ENCODE peak calls at places on chromosomes 11 and 22, in ten cellular contexts. F is cardiac muscle cell; G is adrenal gland; S is A549; Y is CD8-positive, alpha-beta memory T cell; B is lung; V is heart left ventricle; M is Peyer's patch; J is kidney; Q is iPS DF 6.9. E is an unnamed sample. For H3K9me3 and H3K4me1, the result is how much of the 10 kb centered on the place peaks cover.

GRCh38 chr11:2406878-2407410 is 6.4 kb downstream of the TSSC4 start:
- DNase-seq in F (no peak), G (no peak), S (no peak), Y (no peak), B (no peak), V (no peak), M (no peak), J (no peak), Q (no peak), E (no peak)

GRCh38 chr11:1402776-1403620 is 13.3 kb downstream of the BRSK2 start:
- DNase-seq in F (no peak), G (no peak), S (no peak), Y (no peak), B (no peak), V (peak), M (no peak), J (peak), Q (no peak), E (no peak)

GRCh38 chr22:20062043-20062765 is 17.8 kb upstream of the DGCR8 start:
- DNase-seq in F (no peak), G (no peak), S (no peak), Y (no peak), B (no peak), V (no peak), M (no peak), J (no peak), Q (no peak), E (no peak)

GRCh38 chr11:659532-660085 is 22.5 kb downstream of the DRD4 start:
- DNase-seq in F (no peak), G (no peak), S (no peak), Y (no peak), B (no peak), V (no peak), M (no peak), J (no peak), Q (no peak), E (no peak)

GRCh38 chr11:23364076-23364475 is 503.8 kb upstream of the CCDC179 start:
- DNase-seq in F (no peak), G (no peak), S (no peak), Y (no peak), B (no peak), V (no peak), M (no peak), J (no peak), Q (no peak), E (no peak)

GRCh38 chr11:94568200-94568599 is 1.0 kb downstream of the PIWIL4 start:
- DNase-seq in F (no peak), G (no peak), S (no peak), Y (no peak), B (no peak), V (no peak), M (no peak), J (no peak), Q (no peak), E (no peak)

GRCh38 chr11:62830904-62831519 is 839 bp downstream of the STX5 start:
- DNase-seq in F (no peak), G (no peak), S (no peak), Y (no peak), B (peak), V (no peak), M (peak), J (peak), Q (no peak), E (no peak)

GRCh38 chr22:25970348-25970995 is 198.8 kb upstream of the SEZ6L start:
- DNase-seq in F (no peak), G (peak), S (no peak), Y (no peak), B (no peak), V (no peak), M (no peak), J (no peak), Q (no peak), E (no peak)

DNA sequence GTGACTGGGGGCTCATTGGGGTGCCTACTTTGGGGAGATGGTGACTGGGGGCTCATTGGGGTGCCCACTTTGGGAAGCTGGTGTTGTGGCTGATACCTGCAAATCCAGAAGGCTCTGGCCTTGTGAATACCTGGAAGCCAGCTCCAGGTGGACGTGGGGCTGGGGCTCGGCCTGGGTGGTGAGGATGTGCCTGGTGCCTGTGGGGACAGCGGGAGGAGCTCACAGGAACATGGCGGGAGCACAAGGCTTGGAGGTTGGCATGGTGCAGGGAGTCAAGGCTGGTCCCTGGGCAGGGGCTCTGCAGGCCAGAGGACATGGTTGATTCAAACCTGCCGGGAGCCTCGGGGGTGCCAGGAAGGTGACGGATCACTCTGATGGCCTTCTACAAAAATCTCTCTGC is 1165.7 kb downstream of the BRD1 start:
- DNase-seq in F (no peak), G (no peak), S (no peak), Y (no peak), B (no peak), V (peak), M (no peak), J (no peak), Q (no peak), E (no peak)
- H3K9me3 ChIP-seq in F (under half), G (under half), S (under half), Y (under half), B (under half), V (under half), M (under half), J (under half), Q (under half), E (under half)

GRCh38 chr11:76799061-76799804 is 16.1 kb downstream of the TSKU start:
- DNase-seq in F (peak), G (peak), S (peak), Y (peak), B (peak), V (peak), M (peak), J (peak), Q (peak), E (peak)
- H3K4me1 ChIP-seq in F (under half), G (under half), S (half or more), Y (under half), B (under half), V (under half), M (under half), J (under half), Q (under half), E (under half)

DNA sequence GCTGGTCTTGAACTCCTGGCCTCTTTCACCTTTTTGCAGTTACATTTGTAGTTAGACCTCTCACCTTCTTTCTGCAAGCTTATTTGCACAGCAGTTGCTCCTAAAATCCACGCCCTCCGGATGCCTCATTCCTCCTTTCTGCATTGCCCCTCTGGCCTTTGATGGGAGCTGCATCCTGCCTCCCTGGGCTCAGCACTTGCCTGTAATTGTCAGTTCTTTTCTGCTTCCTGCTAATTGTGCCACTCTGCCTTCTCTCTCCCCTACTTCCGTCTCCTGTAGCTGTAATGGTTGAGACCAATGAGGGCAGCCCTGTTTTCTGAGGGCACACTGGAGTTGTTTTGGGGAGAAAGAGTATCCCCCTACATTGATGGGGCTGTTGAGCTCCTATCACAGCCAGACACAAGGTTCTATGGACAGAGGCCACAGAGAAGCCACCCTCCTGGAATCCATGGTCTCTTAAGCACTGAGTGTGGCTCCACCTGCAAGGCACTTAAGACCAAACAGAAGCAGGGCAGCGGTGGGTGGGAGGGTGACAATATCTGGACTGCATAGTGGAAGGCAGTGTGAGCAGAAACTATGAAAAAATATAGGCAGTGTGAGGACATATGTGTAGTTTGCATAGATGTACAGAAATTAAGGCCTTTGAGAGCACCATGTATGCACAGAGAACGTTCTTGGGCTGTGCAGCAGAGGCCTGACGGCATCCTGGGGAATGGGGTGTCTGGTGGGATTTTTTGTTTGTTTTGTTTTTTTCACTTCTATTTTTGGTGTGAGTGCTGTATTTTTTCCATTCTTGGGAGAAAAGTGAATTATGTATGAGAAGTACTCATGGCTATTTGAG is 30.5 kb downstream of the YDJC start:
- DNase-seq in F (no peak), G (no peak), S (no peak), Y (no peak), B (no peak), V (no peak), M (no peak), J (no peak), Q (no peak), E (no peak)
- H3K4me3 ChIP-seq in F (no peak), G (no peak), S (no peak), Y (no peak), B (no peak), V (no peak), M (no peak), J (no peak), Q (no peak), E (no peak)

GRCh38 chr22:48856308-48856615 is 971.4 kb downstream of the BRD1 start:
- DNase-seq in F (no peak), G (no peak), S (no peak), Y (no peak), B (no peak), V (no peak), M (peak), J (no peak), Q (no peak), E (no peak)
- H3K9me3 ChIP-seq in F (under half), G (under half), S (under half), Y (under half), B (under half), V (under half), M (under half), J (under half), Q (under half), E (under half)

GRCh38 chr11:93278976-93279375 is 51.6 kb upstream of the DEUP1 start:
- DNase-seq in F (no peak), G (no peak), S (no peak), Y (no peak), B (no peak), V (no peak), M (no peak), J (no peak), Q (no peak), E (no peak)
- H3K4me1 ChIP-seq in F (under half), G (under half), S (under half), Y (under half), B (under half), V (under half), M (under half), J (under half), Q (under half), E (under half)

GRCh38 chr11:44728491-44728910 is 1.7 kb downstream of the TSPAN18 start:
- DNase-seq in F (no peak), G (peak), S (no peak), Y (no peak), B (no peak), V (no peak), M (no peak), J (no peak), Q (no peak), E (no peak)

GRCh38 chr11:44726278-44727113 is at the start of gene TSPAN18:
- DNase-seq in F (no peak), G (peak), S (no peak), Y (peak), B (no peak), V (peak), M (peak), J (peak), Q (no peak), E (no peak)

GRCh38 chr11:44728085-44728410 is 1.3 kb downstream of the TSPAN18 start:
- DNase-seq in F (no peak), G (no peak), S (no peak), Y (no peak), B (no peak), V (no peak), M (no peak), J (no peak), Q (no peak), E (no peak)

GRCh38 chr11:44727114-44727372 is 281 bp downstream of the TSPAN18 start:
- DNase-seq in F (no peak), G (no peak), S (no peak), Y (no peak), B (no peak), V (no peak), M (no peak), J (no peak), Q (no peak), E (no peak)

GRCh38 chr11:44727373-44728084 is 767 bp downstream of the TSPAN18 start:
- DNase-seq in F (peak), G (peak), S (peak), Y (peak), B (peak), V (peak), M (peak), J (peak), Q (no peak), E (peak)
- H3K4me3 ChIP-seq in F (peak), G (peak), S (peak), Y (peak), B (peak), V (peak), M (peak), J (peak), Q (peak), E (peak)

GRCh38 chr22:48694296-48694883 is 1133.3 kb downstream of the BRD1 start:
- DNase-seq in F (no peak), G (no peak), S (no peak), Y (no peak), B (no peak), V (peak), M (no peak), J (peak), Q (no peak), E (no peak)

GRCh38 chr22:48696371-48696770 is 1131.3 kb downstream of the BRD1 start:
- DNase-seq in F (no peak), G (no peak), S (no peak), Y (no peak), B (no peak), V (peak), M (no peak), J (peak), Q (no peak), E (no peak)

GRCh38 chr22:48695731-48696305 is 1131.9 kb downstream of the BRD1 start:
- DNase-seq in F (no peak), G (no peak), S (no peak), Y (no peak), B (no peak), V (peak), M (no peak), J (peak), Q (no peak), E (no peak)

GRCh38 chr22:48693377-48694135 is 1134.1 kb downstream of the BRD1 start:
- DNase-seq in F (no peak), G (no peak), S (no peak), Y (no peak), B (no peak), V (peak), M (no peak), J (peak), Q (no peak), E (no peak)

GRCh38 chr22:48695251-48695650 is 1132.4 kb downstream of the BRD1 start:
- DNase-seq in F (no peak), G (no peak), S (no peak), Y (no peak), B (no peak), V (no peak), M (no peak), J (no peak), Q (no peak), E (no peak)
- H3K9me3 ChIP-seq in F (under half), G (under half), S (under half), Y (under half), B (under half), V (under half), M (under half), J (under half), Q (under half), E (under half)

DNA sequence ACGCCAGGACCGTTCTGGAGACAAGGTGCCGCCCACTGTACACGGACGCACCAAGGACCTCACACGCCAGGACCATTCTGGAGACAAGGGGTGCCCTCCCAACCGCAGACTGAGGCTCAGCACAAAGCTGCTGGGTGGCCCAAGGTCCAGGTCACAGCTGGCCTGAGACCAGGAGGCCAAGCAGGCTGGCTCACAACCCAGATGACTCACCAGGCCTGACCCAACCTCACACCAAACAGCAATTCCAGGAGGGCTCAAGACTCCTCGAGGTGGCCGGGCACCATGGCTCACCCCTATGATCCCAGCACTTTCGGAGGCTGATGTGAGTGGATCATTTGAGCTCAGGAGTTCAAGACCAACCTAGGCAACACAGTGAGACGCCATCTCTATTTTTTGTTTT is 14.8 kb downstream of the BRD1 start:
- DNase-seq in F (peak), G (peak), S (no peak), Y (no peak), B (no peak), V (no peak), M (no peak), J (peak), Q (no peak), E (no peak)
- H3K4me1 ChIP-seq in F (under half), G (under half), S (under half), Y (half or more), B (under half), V (under half), M (under half), J (under half), Q (under half), E (under half)